ENCODE peak calls at places on chromosomes 16 and 17, in four cellular contexts. Q is body of pancreas, M is hypothalamus, A is mesothelial cell of epicardium. P is an unnamed sample.

GRCh38 chr17:81822312-81822637 is 10.8 kb downstream of the MCRIP1 start:
- DNase-seq in A (no peak), M (no peak), Q (no peak), P (no peak)

GRCh38 chr17:21463204-21463661 is 87.1 kb downstream of the KCNJ12 start:
- DNase-seq in A (no peak), M (no peak), Q (no peak), P (no peak)

GRCh38 chr17:40110457-40110856 is 10.1 kb upstream of the NR1D1 start:
- DNase-seq in Q (peak), A (no peak), M (no peak), P (no peak)

GRCh38 chr17:80694992-80695912 is 150.6 kb downstream of the RPTOR start:
- DNase-seq in Q (peak), M (no peak), A (no peak), P (no peak)

GRCh38 chr16:46789499-46790414 is 41.2 kb downstream of the C16orf87 start:
- DNase-seq in A (peak), M (peak), Q (peak), P (peak)

GRCh38 chr16:24838554-24839266 is 7.1 kb upstream of the SLC5A11 start:
- DNase-seq in A (no peak), Q (peak), M (peak), P (peak)

GRCh38 chr16:2028620-2029220 is 2.0 kb downstream of the NHERF2 start:
- DNase-seq in A (no peak), Q (no peak), M (no peak), P (no peak)

GRCh38 chr17:30393911-30394867 is 15.5 kb downstream of the CPD start:
- DNase-seq in M (no peak), A (no peak), Q (no peak), P (no peak)

GRCh38 chr16:83206426-83206825 is 579.7 kb downstream of the CDH13 start:
- DNase-seq in Q (no peak), A (no peak), M (no peak), P (no peak)

GRCh38 chr17:83152745-83153611 is 73.6 kb downstream of the METRNL start:
- DNase-seq in M (no peak), Q (peak), A (no peak), P (peak)

GRCh38 chr17:57643062-57643461 is 102.0 kb downstream of the CCDC182 start:
- DNase-seq in M (no peak), A (no peak), Q (no peak), P (no peak)

GRCh38 chr16:87550510-87550961 is 51.8 kb upstream of the JPH3 start:
- DNase-seq in Q (peak), M (no peak), A (no peak), P (peak)

GRCh38 chr16:81688182-81688581 is 90.9 kb upstream of the PLCG2 start:
- DNase-seq in A (no peak), M (no peak), Q (no peak), P (no peak)

GRCh38 chr17:45247429-45248131 is 14.3 kb downstream of the SPATA32 start:
- DNase-seq in A (peak), Q (peak), M (peak), P (peak)

P was measured in testis.